ENCODE peak calls at places on chromosomes 16 and 17, in seven cellular contexts. H is trophoblast cell, D is cardiac fibroblast, V is lung, W is uterus, P is IMR-90, Q is psoas muscle. S is an unnamed sample.

GRCh38 chr17:43595466-43595865 is 49.3 kb upstream of the ETV4 start:
- DNase-seq in H (peak; percentile 75), D (no peak), V (no peak), W (no peak), P (no peak), Q (no peak), S (no peak)

GRCh38 chr16:54152362-54153239 is 134.0 kb downstream of the IRX3 start:
- DNase-seq in H (peak; percentile 97), D (no peak), V (no peak), W (no peak), P (no peak), Q (no peak), S (no peak)

GRCh38 chr16:15988268-15989013 is 39.0 kb downstream of the ABCC1 start:
- DNase-seq in H (no peak), D (peak; percentile 45), V (no peak), W (no peak), P (peak; percentile 64), Q (no peak), S (no peak)

GRCh38 chr17:14793237-14793636 is 471.9 kb downstream of the PMP22 start:
- DNase-seq in H (no peak), D (no peak), V (no peak), W (no peak), P (peak; percentile 91), Q (no peak), S (no peak)

GRCh38 chr16:89577055-89577759 is 1.6 kb downstream of the CPNE7 start:
- DNase-seq in H (no peak), D (no peak), V (no peak), W (no peak), P (no peak), Q (peak; percentile 15), S (no peak)

GRCh38 chr16:46689492-46690280 is at the start of gene ORC6:
- DNase-seq in H (peak; percentile 98), D (peak; percentile 97), V (peak; percentile 99), W (peak; percentile 98), P (peak; percentile 95), Q (peak; percentile 98), S (peak; percentile 90)

GRCh38 chr16:30380072-30380471 is 2.3 kb downstream of the SEPTIN1 start:
- DNase-seq in H (no peak), D (no peak), V (no peak), W (no peak), P (no peak), Q (no peak), S (no peak)

GRCh38 chr16:71467810-71468209 is 5.8 kb upstream of the ZNF23 start:
- DNase-seq in H (peak; percentile 69), D (peak; percentile 37), V (no peak), W (no peak), P (peak; percentile 28), Q (no peak), S (no peak)

GRCh38 chr16:87685766-87686165 is 80.0 kb downstream of the KLHDC4 start:
- DNase-seq in H (no peak), D (no peak), V (no peak), W (no peak), P (no peak), Q (no peak), S (no peak)

GRCh38 chr17:68087851-68088250 is 52.3 kb downstream of the KPNA2 start:
- DNase-seq in H (no peak), D (no peak), V (no peak), W (no peak), P (no peak), Q (no peak), S (no peak)

GRCh38 chr17:47864791-47865216 is 13.8 kb upstream of the SP6 start:
- DNase-seq in H (peak; percentile 81), D (no peak), V (no peak), W (no peak), P (no peak), Q (no peak), S (no peak)

GRCh38 chr16:11585460-11586374 is 1.0 kb downstream of the LITAF start:
- DNase-seq in H (peak; percentile 36), D (peak; percentile 45), V (no peak), W (no peak), P (peak; percentile 33), Q (no peak), S (no peak)

GRCh38 chr17:43660262-43660661 is 1.5 kb downstream of the MEOX1 start:
- DNase-seq in H (no peak), D (no peak), V (no peak), W (no peak), P (no peak), Q (no peak), S (no peak)

GRCh38 chr16:3645108-3645503 is 9.4 kb upstream of the DNASE1 start:
- DNase-seq in H (no peak), D (no peak), V (no peak), W (no peak), P (no peak), Q (no peak), S (no peak)

GRCh38 chr16:79628501-79628975 is 28.0 kb upstream of the MAF start:
- DNase-seq in H (peak; percentile 35), D (no peak), V (no peak), W (no peak), P (peak; percentile 19), Q (no peak), S (peak; percentile 93)

GRCh38 chr17:77282524-77283515 is 142.1 kb downstream of the SEC14L1 start:
- DNase-seq in H (peak; percentile 80), D (peak; percentile 88), V (peak; percentile 60), W (no peak), P (peak; percentile 43), Q (no peak), S (no peak)

GRCh38 chr16:70416748-70417616 is 21.9 kb downstream of the ST3GAL2 start:
- DNase-seq in H (no peak), D (no peak), V (no peak), W (no peak), P (no peak), Q (no peak), S (no peak)

GRCh38 chr17:38674013-38674748 is 576 bp downstream of the EPOP start:
- DNase-seq in H (peak; percentile 29), D (no peak), V (no peak), W (no peak), P (no peak), Q (peak; percentile 25), S (no peak)

GRCh38 chr16:73036074-73036826 is 11.7 kb downstream of the ZFHX3 start:
- DNase-seq in H (peak; percentile 46), D (no peak), V (no peak), W (no peak), P (no peak), Q (no peak), S (no peak)

GRCh38 chr16:73034374-73034773 is 13.6 kb downstream of the ZFHX3 start:
- DNase-seq in H (no peak), D (no peak), V (no peak), W (no peak), P (no peak), Q (no peak), S (no peak)

GRCh38 chr16:73032548-73033270 is 15.2 kb downstream of the ZFHX3 start:
- DNase-seq in H (no peak), D (no peak), V (no peak), W (no peak), P (no peak), Q (no peak), S (no peak)

GRCh38 chr16:73031155-73031866 is 16.6 kb downstream of the ZFHX3 start:
- DNase-seq in H (peak; percentile 59), D (no peak), V (no peak), W (no peak), P (no peak), Q (no peak), S (no peak)

GRCh38 chr16:73033271-73033998 is 14.5 kb downstream of the ZFHX3 start:
- DNase-seq in H (no peak), D (no peak), V (no peak), W (no peak), P (no peak), Q (no peak), S (no peak)
- H3K4me3 ChIP-seq in H (no peak overlapping the region), D (no peak overlapping the region), V (no peak overlapping the region), W (no peak overlapping the region), P (no peak overlapping the region), Q (peak overlapping the region; percentile 18), S (no peak overlapping the region)

GRCh38 chr17:80443916-80444708 is 29.1 kb downstream of the ENDOV start:
- DNase-seq in H (no peak), D (no peak), V (no peak), W (no peak), P (no peak), Q (no peak), S (no peak)
- H3K4me3 ChIP-seq in H (no peak overlapping the region), D (no peak overlapping the region), V (no peak overlapping the region), W (no peak overlapping the region), P (no peak overlapping the region), Q (no peak overlapping the region), S (no peak overlapping the region)

DNA sequence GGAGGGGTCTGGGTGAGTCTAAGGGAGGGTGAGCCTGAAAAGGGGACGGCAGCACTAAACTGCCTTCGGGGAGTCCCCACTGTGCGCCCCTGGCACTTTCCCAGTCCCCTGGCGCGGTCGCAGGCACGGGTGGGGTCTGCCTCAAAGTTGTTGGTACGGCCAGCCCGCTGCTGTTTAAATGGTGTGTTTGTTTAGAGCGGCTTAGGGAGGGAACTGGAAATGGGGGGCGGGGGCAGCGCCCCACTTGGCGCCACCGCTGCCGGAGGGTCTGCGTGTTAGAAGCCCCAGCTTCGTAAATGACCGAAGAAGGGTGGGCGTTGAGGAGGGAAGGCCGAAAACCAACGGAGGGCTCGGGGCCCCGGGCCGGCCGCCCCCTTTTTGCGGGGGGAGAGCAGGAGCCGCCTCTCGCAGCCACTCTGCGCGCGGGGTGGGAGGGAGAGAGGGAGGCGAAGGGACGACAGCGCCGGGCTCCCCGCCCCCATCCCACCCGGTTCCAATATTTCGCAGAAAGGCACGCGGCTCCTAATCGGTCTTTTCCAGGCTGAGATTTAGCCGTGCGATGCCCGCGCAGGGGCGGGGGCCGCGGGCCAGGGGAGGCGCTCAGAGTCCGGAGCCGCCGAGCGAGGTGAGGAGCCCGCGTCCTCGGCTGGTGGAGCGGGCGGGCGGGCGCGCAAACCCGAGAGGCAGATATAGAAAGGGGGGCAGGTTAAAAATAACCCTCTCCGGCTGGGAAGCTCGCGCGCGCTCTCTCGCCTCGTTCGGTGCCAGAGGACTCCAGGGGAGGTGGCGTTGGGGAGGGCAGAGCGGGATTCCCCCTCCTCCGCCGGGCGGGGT is 55.0 kb downstream of the SREBF1 start:
- DNase-seq in H (no peak), D (peak; percentile 65), V (peak; percentile 58), W (peak; percentile 87), P (peak; percentile 52), Q (peak; percentile 82), S (no peak)
- H3K4me3 ChIP-seq in H (peak overlapping the region; percentile 70), D (peak overlapping the region; percentile 22), V (peak overlapping the region; percentile 14), W (peak overlapping the region; percentile 48), P (peak overlapping the region; percentile 15), Q (peak overlapping the region; percentile 72), S (peak overlapping the region; percentile 37)

GRCh38 chr16:7318661-7319060 is 14.0 kb upstream of the RBFOX1 start:
- DNase-seq in H (no peak), D (no peak), V (no peak), W (no peak), P (no peak), Q (no peak), S (no peak)

GRCh38 chr16:7317982-7318381 is 14.7 kb upstream of the RBFOX1 start:
- DNase-seq in H (no peak), D (no peak), V (no peak), W (no peak), P (no peak), Q (no peak), S (no peak)

GRCh38 chr16:7316266-7316888 is 16.3 kb upstream of the RBFOX1 start:
- DNase-seq in H (no peak), D (no peak), V (no peak), W (no peak), P (no peak), Q (no peak), S (no peak)

GRCh38 chr16:7315813-7316212 is 16.8 kb upstream of the RBFOX1 start:
- DNase-seq in H (no peak), D (no peak), V (no peak), W (no peak), P (no peak), Q (no peak), S (no peak)

GRCh38 chr16:7313170-7313569 is 19.5 kb upstream of the RBFOX1 start:
- DNase-seq in H (peak; percentile 4), D (no peak), V (no peak), W (no peak), P (no peak), Q (no peak), S (no peak)
- H3K4me3 ChIP-seq in H (no peak overlapping the region), D (no peak overlapping the region), V (no peak overlapping the region), W (no peak overlapping the region), P (no peak overlapping the region), Q (no peak overlapping the region), S (no peak overlapping the region)

S was measured in astrocyte of the cerebellum.